ENCODE peak calls at places on chromosomes 4 and X, in eight cellular contexts. Y is astrocyte, K is upper lobe of left lung, F is HCEC 1CT, E is lower lobe of right lung, H is AG08396, C is NCI-H1694 treated with DMSO at 0.1 percent for 48 hours, A is AML-193. R is an unnamed sample.
A peak's percentile ranks its signal among the peaks of the same experiment; 100 is the strongest.

GRCh38 chrX:10001496-10001895 is 34.3 kb downstream of the CLDN34 start:
- DNase-seq in Y (peak; percentile 65), K (no peak), F (no peak), E (no peak), H (no peak), C (no peak), A (no peak), R (no peak)

GRCh38 chr4:54230479-54231418 is 1.7 kb downstream of the PDGFRA start:
- DNase-seq in Y (peak; percentile 62), K (no peak), F (no peak), E (peak; percentile 45), H (peak; percentile 55), C (no peak), A (no peak), R (no peak)

GRCh38 chr4:40858946-40859345 is 109.2 kb downstream of the NSUN7 start:
- DNase-seq in Y (no peak), K (no peak), F (no peak), E (no peak), H (no peak), C (peak; percentile 32), A (no peak), R (no peak)

GRCh38 chr4:169985881-169986280 is 40.3 kb downstream of the MFAP3L start:
- DNase-seq in Y (no peak), K (no peak), F (no peak), E (no peak), H (no peak), C (no peak), A (no peak), R (no peak)

GRCh38 chrX:114970806-114971205 is 46.6 kb downstream of the IL13RA2 start:
- DNase-seq in Y (no peak), K (no peak), F (no peak), E (no peak), H (no peak), C (no peak), A (no peak), R (no peak)

GRCh38 chr4:156038772-156039171 is 85.1 kb upstream of the CTSO start:
- DNase-seq in Y (no peak), K (no peak), F (no peak), E (no peak), H (no peak), C (peak; percentile 6), A (no peak), R (no peak)

GRCh38 chr4:137531951-137532868 is at the start of gene PCDH18:
- DNase-seq in Y (peak; percentile 96), K (peak; percentile 66), F (peak; percentile 83), E (peak; percentile 69), H (peak; percentile 80), C (no peak), A (no peak), R (peak; percentile 16)

GRCh38 chrX:662126-662525 is 31.5 kb downstream of the SHOX start:
- DNase-seq in Y (no peak), K (no peak), F (no peak), E (no peak), H (no peak), C (no peak), A (no peak), R (no peak)

GRCh38 chrX:1537031-1537715 is at the start of gene P2RY8:
- DNase-seq in Y (no peak), K (peak; percentile 73), F (no peak), E (peak; percentile 72), H (no peak), C (peak; percentile 10), A (peak; percentile 84), R (peak; percentile 77)

GRCh38 chr4:54277691-54278090 is 48.6 kb downstream of the PDGFRA start:
- DNase-seq in Y (peak; percentile 89), K (no peak), F (peak; percentile 68), E (no peak), H (peak; percentile 54), C (no peak), A (no peak), R (peak; percentile 21)

GRCh38 chrX:77785400-77785745 is 643 bp downstream of the ATRX start:
- DNase-seq in Y (no peak), K (no peak), F (no peak), E (no peak), H (peak; percentile 27), C (no peak), A (no peak), R (no peak)

GRCh38 chr4:156475322-156475721 is 496.3 kb downstream of the PDGFC start:
- DNase-seq in Y (peak; percentile 59), K (no peak), F (peak; percentile 68), E (no peak), H (peak; percentile 34), C (peak; percentile 21), A (peak; percentile 11), R (no peak)

GRCh38 chrX:53088136-53088974 is 5.6 kb upstream of the KANTR start:
- DNase-seq in Y (peak; percentile 76), K (peak; percentile 74), F (peak; percentile 32), E (peak; percentile 84), H (peak; percentile 55), C (no peak), A (no peak), R (peak; percentile 70)

GRCh38 chr4:110193822-110194761 is 4.3 kb downstream of the ELOVL6 start:
- DNase-seq in Y (peak; percentile 97), K (peak; percentile 90), F (peak; percentile 91), E (peak; percentile 81), H (peak; percentile 81), C (peak; percentile 71), A (peak; percentile 49), R (peak; percentile 77)

GRCh38 chr4:174437324-174437723 is 85.0 kb downstream of the HPGD start:
- DNase-seq in Y (peak; percentile 96), K (no peak), F (peak; percentile 76), E (no peak), H (no peak), C (no peak), A (no peak), R (no peak)

GRCh38 chr4:160595646-160596045 is 1492.8 kb downstream of the RAPGEF2 start:
- DNase-seq in Y (no peak), K (no peak), F (no peak), E (no peak), H (no peak), C (no peak), A (no peak), R (no peak)

GRCh38 chrX:73127700-73128241 is 48.5 kb upstream of the PABPC1L2A start:
- DNase-seq in Y (no peak), K (peak; percentile 25), F (no peak), E (no peak), H (no peak), C (no peak), A (no peak), R (no peak)

GRCh38 chrX:12949927-12950656 is 24.8 kb upstream of the TMSB4X start:
- DNase-seq in Y (peak; percentile 87), K (peak; percentile 86), F (peak; percentile 83), E (peak; percentile 82), H (peak; percentile 74), C (no peak), A (peak; percentile 29), R (peak; percentile 59)

GRCh38 chr4:149144060-149144459 is 671.6 kb downstream of the IQCM start:
- DNase-seq in Y (no peak), K (no peak), F (no peak), E (no peak), H (no peak), C (no peak), A (no peak), R (no peak)

GRCh38 chrX:124555036-124555595 is 208.8 kb downstream of the SH2D1A start:
- DNase-seq in Y (peak; percentile 16), K (no peak), F (no peak), E (no peak), H (no peak), C (no peak), A (no peak), R (no peak)

GRCh38 chr4:126991965-126992364 is 640.8 kb upstream of the INTU start:
- DNase-seq in Y (peak; percentile 32), K (no peak), F (peak; percentile 29), E (no peak), H (no peak), C (no peak), A (no peak), R (no peak)

GRCh38 chr4:23070848-23071570 is 378.3 kb downstream of the GBA3 start:
- DNase-seq in Y (peak; percentile 6), K (no peak), F (no peak), E (no peak), H (no peak), C (no peak), A (no peak), R (no peak)

GRCh38 chrX:155001873-155002272 is 20.6 kb downstream of the F8 start:
- DNase-seq in Y (no peak), K (no peak), F (no peak), E (no peak), H (no peak), C (no peak), A (no peak), R (no peak)

GRCh38 chr4:150140774-150141400 is 62.6 kb downstream of the DCLK2 start:
- DNase-seq in Y (peak; percentile 73), K (no peak), F (peak; percentile 71), E (no peak), H (peak; percentile 27), C (no peak), A (no peak), R (no peak)

R was measured in GM10248.